ENCODE peak calls at places on chromosome 21, in nine cellular contexts. R is dorsolateral prefrontal cortex, T is AG10803, X is NB4, U is activated B cell treated with CpG ODN at 0.5 μM for 24 hours, W is astrocyte of the cerebellum, E is fibroblast of pulmonary artery, P is H1, J is tibial nerve. G is an unnamed sample.
A peak's percentile ranks its signal among the peaks of the same experiment; 100 is the strongest.

GRCh38 chr21:16775056-16775455 is 737.8 kb upstream of the CXADR start:
- DNase-seq in W (no peak), X (no peak), J (no peak), R (peak; percentile 80), U (no peak), P (no peak), E (no peak), T (no peak), G (no peak)

GRCh38 chr21:17387030-17387617 is 125.7 kb upstream of the CXADR start:
- DNase-seq in R (peak; percentile 28), W (peak; percentile 58), J (peak; percentile 71), U (no peak), E (peak; percentile 80), P (no peak), X (peak; percentile 56), T (peak; percentile 53), G (peak; percentile 51)

GRCh38 chr21:42039470-42039901 is 29.3 kb upstream of the ZBTB21 start:
- DNase-seq in J (peak; percentile 33), X (no peak), T (peak; percentile 90), R (no peak), P (no peak), U (no peak), E (peak; percentile 73), W (peak; percentile 29), G (peak; percentile 70)

GRCh38 chr21:41507521-41508414 is at the start of gene TMPRSS2:
- DNase-seq in W (no peak), J (no peak), R (no peak), E (no peak), U (no peak), T (no peak), X (no peak), P (peak; percentile 78), G (no peak)

GRCh38 chr21:37072239-37072987 is 458 bp downstream of the PIGP start:
- DNase-seq in T (peak; percentile 85), W (no peak), P (no peak), R (peak; percentile 93), U (no peak), X (no peak), J (peak; percentile 69), E (peak; percentile 91), G (peak; percentile 54)

GRCh38 chr21:26843912-26844257 is 1.3 kb downstream of the ADAMTS1 start:
- DNase-seq in T (peak; percentile 64), J (no peak), U (no peak), E (peak; percentile 72), W (peak; percentile 79), X (no peak), R (no peak), P (no peak), G (peak; percentile 25)

GRCh38 chr21:29558331-29558730 is 259.6 kb downstream of the BACH1 start:
- DNase-seq in T (no peak), W (no peak), J (no peak), U (no peak), P (no peak), X (no peak), R (no peak), E (no peak), G (no peak)

GRCh38 chr21:33403786-33404571 is 766 bp downstream of the IFNGR2 start:
- DNase-seq in T (peak; percentile 64), P (peak; percentile 77), W (peak; percentile 19), R (peak; percentile 65), J (peak; percentile 28), E (peak; percentile 51), U (peak; percentile 39), X (peak; percentile 68), G (no peak)

GRCh38 chr21:24112020-24112419 is 1495.3 kb downstream of the MRPL39 start:
- DNase-seq in T (no peak), U (no peak), X (no peak), W (peak; percentile 8), E (peak; percentile 10), R (no peak), J (no peak), P (no peak), G (no peak)

GRCh38 chr21:14712121-14712520 is 166.0 kb upstream of the SAMSN1 start:
- DNase-seq in E (peak; percentile 51), W (no peak), P (no peak), R (no peak), T (no peak), X (no peak), J (no peak), U (no peak), G (peak; percentile 57)

GRCh38 chr21:22346576-22346975 is 1348.4 kb downstream of the NCAM2 start:
- DNase-seq in R (no peak), J (no peak), U (no peak), P (no peak), T (no peak), X (no peak), E (no peak), W (no peak), G (no peak)

GRCh38 chr21:42360317-42360716 is 6.0 kb downstream of the TFF1 start:
- DNase-seq in J (no peak), E (no peak), W (no peak), P (no peak), T (no peak), R (no peak), U (no peak), X (peak; percentile 42), G (no peak)

GRCh38 chr21:33655591-33656221 is 13.4 kb downstream of the ITSN1 start:
- DNase-seq in E (peak; percentile 90), R (no peak), X (no peak), T (peak; percentile 55), J (no peak), W (peak; percentile 80), P (no peak), U (no peak), G (peak; percentile 97)

GRCh38 chr21:29347274-29347681 is 48.6 kb downstream of the BACH1 start:
- DNase-seq in E (no peak), J (peak; percentile 16), P (no peak), T (no peak), R (no peak), U (no peak), X (peak; percentile 59), W (no peak), G (no peak)

GRCh38 chr21:41611966-41612606 is 104.1 kb upstream of the TMPRSS2 start:
- DNase-seq in E (peak; percentile 29), W (no peak), R (no peak), X (peak; percentile 29), T (peak; percentile 42), U (no peak), P (peak; percentile 73), J (no peak), G (peak; percentile 70)

GRCh38 chr21:41926068-41926806 is 27.6 kb downstream of the C2CD2 start:
- DNase-seq in U (no peak), P (no peak), X (peak; percentile 13), E (peak; percentile 56), J (no peak), R (no peak), T (peak; percentile 54), W (no peak), G (peak; percentile 47)

GRCh38 chr21:20570824-20571232 is 427.4 kb upstream of the NCAM2 start:
- DNase-seq in X (peak; percentile 9), T (no peak), P (peak; percentile 57), J (no peak), U (no peak), W (no peak), E (no peak), R (no peak), G (peak; percentile 4)

GRCh38 chr21:38170705-38171682 is 85.8 kb upstream of the KCNJ15 start:
- DNase-seq in E (peak; percentile 6), P (peak; percentile 51), W (no peak), R (no peak), X (no peak), T (no peak), U (no peak), J (no peak), G (peak; percentile 52)

GRCh38 chr21:46542588-46543092 is 62.2 kb downstream of the S100B start:
- DNase-seq in R (no peak), E (no peak), P (no peak), J (no peak), T (no peak), W (no peak), X (no peak), U (no peak), G (no peak)

GRCh38 chr21:29299046-29299905 is 554 bp downstream of the BACH1 start:
- DNase-seq in X (peak; percentile 75), T (peak; percentile 46), J (peak; percentile 35), U (peak; percentile 67), W (no peak), R (peak; percentile 32), E (peak; percentile 57), P (no peak), G (no peak)

GRCh38 chr21:44049606-44050005 is 37.5 kb downstream of the TRAPPC10 start:
- DNase-seq in X (no peak), E (peak; percentile 13), W (no peak), J (no peak), T (no peak), R (no peak), U (no peak), P (no peak), G (no peak)
- TF ChIP-seq CTCF in X (no peak), E (no peak), W (no peak), J (no peak), T (no peak), R (no peak), U (no peak), P (no peak), G (no peak)

GRCh38 chr21:45465611-45466329 is 60.8 kb downstream of the COL18A1 start:
- DNase-seq in E (no peak), J (no peak), X (no peak), P (no peak), R (no peak), T (no peak), U (no peak), W (no peak), G (no peak)
- TF ChIP-seq CTCF in E (no peak), J (no peak), X (no peak), P (no peak), R (no peak), T (no peak), U (no peak), W (no peak), G (no peak)

GRCh38 chr21:18382141-18382540 is 21.4 kb downstream of the TMPRSS15 start:
- DNase-seq in R (no peak), U (no peak), E (no peak), P (no peak), J (no peak), W (no peak), T (no peak), X (no peak), G (no peak)

GRCh38 chr21:18384771-18385170 is 18.8 kb downstream of the TMPRSS15 start:
- DNase-seq in R (no peak), E (peak; percentile 4), U (no peak), P (no peak), X (peak; percentile 27), T (no peak), J (no peak), W (peak; percentile 5), G (peak; percentile 3)

DNA sequence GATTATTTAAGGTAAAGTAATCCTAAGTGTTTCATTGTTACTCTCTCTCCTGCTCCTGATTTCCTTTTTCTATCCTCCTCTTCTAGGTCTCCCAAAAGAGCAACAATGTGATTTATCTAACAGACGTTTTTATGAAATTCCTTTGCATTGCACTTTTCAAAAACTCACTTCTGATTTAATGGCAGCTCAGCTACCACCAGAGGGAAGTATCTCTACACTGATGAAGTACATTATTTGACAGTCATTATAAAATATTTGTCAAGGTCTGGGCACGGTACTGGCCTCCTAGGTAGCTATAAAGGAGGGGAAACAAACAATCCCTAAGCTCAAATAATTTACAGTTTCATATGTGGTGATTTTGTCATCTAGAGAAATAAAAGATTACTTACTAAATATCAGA is 15.6 kb downstream of the TMPRSS15 start:
- DNase-seq in E (no peak), W (no peak), X (no peak), T (no peak), U (no peak), P (no peak), R (no peak), J (no peak), G (no peak)
- TF ChIP-seq CTCF in E (no peak), W (no peak), X (no peak), T (no peak), U (no peak), P (peak; percentile 44), R (no peak), J (no peak), G (no peak)

GRCh38 chr21:35775778-35776515 is 284.4 kb downstream of the SETD4 start:
- DNase-seq in P (no peak), U (no peak), J (no peak), R (no peak), W (no peak), T (no peak), X (no peak), E (no peak), G (peak; percentile 96)
- TF ChIP-seq CTCF in P (no peak), U (no peak), J (no peak), R (no peak), W (no peak), T (no peak), X (no peak), E (no peak), G (no peak)

G was measured in bronchial epithelial cell.